ENCODE peak calls at places on chromosome 12, in nine cellular contexts. One of them, this sample, is unnamed.

GRCh38 chr12:89183985-89184435 is 168.3 kb downstream of the DUSP6 start:
- DNase-seq in NCI-H1436: no peak
- DNase-seq in stimulated activated effector memory CD8-positive, alpha-beta T cell treated with anti-CD3 and anti-CD28 coated beads, Interleukin-12 subunit alpha, Interleukin-12 subunit beta, amount 100 ng/mL, for 72 hours: no peak
- DNase-seq in A549: peak; percentile 45
- DNase-seq in nucleus accumbens: no peak
- DNase-seq in Right ventricle myocardium inferior: peak; percentile 54
- DNase-seq in activated T-cell treated with anti-CD3 and anti-CD28 coated beads for 1 hour: no peak
- DNase-seq in stimulated activated CD4-positive, alpha-beta T cell treated with anti-CD3 and anti-CD28 coated beads, Interleukin-4, amount 100 ng/mL, for 4 hours: no peak
- DNase-seq in fibroblast of the conjunctiva: peak; percentile 79
- DNase-seq in this sample: no peak

GRCh38 chr12:8689606-8690175 is 8.1 kb upstream of the RIMKLB start:
- DNase-seq in NCI-H1436: no peak
- DNase-seq in stimulated activated effector memory CD8-positive, alpha-beta T cell treated with anti-CD3 and anti-CD28 coated beads, Interleukin-12 subunit alpha, Interleukin-12 subunit beta, amount 100 ng/mL, for 72 hours: no peak
- DNase-seq in A549: no peak
- DNase-seq in nucleus accumbens: no peak
- DNase-seq in Right ventricle myocardium inferior: no peak
- DNase-seq in activated T-cell treated with anti-CD3 and anti-CD28 coated beads for 1 hour: no peak
- DNase-seq in stimulated activated CD4-positive, alpha-beta T cell treated with anti-CD3 and anti-CD28 coated beads, Interleukin-4, amount 100 ng/mL, for 4 hours: no peak
- DNase-seq in fibroblast of the conjunctiva: no peak
- DNase-seq in this sample: peak; percentile 23

GRCh38 chr12:19390208-19390607 is 49.1 kb upstream of the AEBP2 start:
- DNase-seq in NCI-H1436: no peak
- DNase-seq in stimulated activated effector memory CD8-positive, alpha-beta T cell treated with anti-CD3 and anti-CD28 coated beads, Interleukin-12 subunit alpha, Interleukin-12 subunit beta, amount 100 ng/mL, for 72 hours: no peak
- DNase-seq in A549: no peak
- DNase-seq in nucleus accumbens: no peak
- DNase-seq in Right ventricle myocardium inferior: no peak
- DNase-seq in activated T-cell treated with anti-CD3 and anti-CD28 coated beads for 1 hour: no peak
- DNase-seq in stimulated activated CD4-positive, alpha-beta T cell treated with anti-CD3 and anti-CD28 coated beads, Interleukin-4, amount 100 ng/mL, for 4 hours: no peak
- DNase-seq in fibroblast of the conjunctiva: no peak
- DNase-seq in this sample: no peak

GRCh38 chr12:6770094-6770493 is 2.2 kb upstream of the LAG3 start:
- DNase-seq in NCI-H1436: no peak
- DNase-seq in stimulated activated effector memory CD8-positive, alpha-beta T cell treated with anti-CD3 and anti-CD28 coated beads, Interleukin-12 subunit alpha, Interleukin-12 subunit beta, amount 100 ng/mL, for 72 hours: no peak
- DNase-seq in A549: no peak
- DNase-seq in nucleus accumbens: no peak
- DNase-seq in Right ventricle myocardium inferior: no peak
- DNase-seq in activated T-cell treated with anti-CD3 and anti-CD28 coated beads for 1 hour: no peak
- DNase-seq in stimulated activated CD4-positive, alpha-beta T cell treated with anti-CD3 and anti-CD28 coated beads, Interleukin-4, amount 100 ng/mL, for 4 hours: no peak
- DNase-seq in fibroblast of the conjunctiva: no peak
- DNase-seq in this sample: no peak

GRCh38 chr12:64008596-64008995 is 164.1 kb downstream of the SRGAP1 start:
- DNase-seq in NCI-H1436: no peak
- DNase-seq in stimulated activated effector memory CD8-positive, alpha-beta T cell treated with anti-CD3 and anti-CD28 coated beads, Interleukin-12 subunit alpha, Interleukin-12 subunit beta, amount 100 ng/mL, for 72 hours: no peak
- DNase-seq in A549: no peak
- DNase-seq in nucleus accumbens: no peak
- DNase-seq in Right ventricle myocardium inferior: no peak
- DNase-seq in activated T-cell treated with anti-CD3 and anti-CD28 coated beads for 1 hour: no peak
- DNase-seq in stimulated activated CD4-positive, alpha-beta T cell treated with anti-CD3 and anti-CD28 coated beads, Interleukin-4, amount 100 ng/mL, for 4 hours: no peak
- DNase-seq in fibroblast of the conjunctiva: no peak
- DNase-seq in this sample: no peak

GRCh38 chr12:32120419-32120818 is 13.8 kb downstream of the BICD1 start:
- DNase-seq in NCI-H1436: no peak
- DNase-seq in stimulated activated effector memory CD8-positive, alpha-beta T cell treated with anti-CD3 and anti-CD28 coated beads, Interleukin-12 subunit alpha, Interleukin-12 subunit beta, amount 100 ng/mL, for 72 hours: no peak
- DNase-seq in A549: no peak
- DNase-seq in nucleus accumbens: no peak
- DNase-seq in Right ventricle myocardium inferior: no peak
- DNase-seq in activated T-cell treated with anti-CD3 and anti-CD28 coated beads for 1 hour: no peak
- DNase-seq in stimulated activated CD4-positive, alpha-beta T cell treated with anti-CD3 and anti-CD28 coated beads, Interleukin-4, amount 100 ng/mL, for 4 hours: no peak
- DNase-seq in fibroblast of the conjunctiva: no peak
- DNase-seq in this sample: no peak

GRCh38 chr12:51631591-51631990 is 40.6 kb downstream of the SCN8A start:
- DNase-seq in NCI-H1436: no peak
- DNase-seq in stimulated activated effector memory CD8-positive, alpha-beta T cell treated with anti-CD3 and anti-CD28 coated beads, Interleukin-12 subunit alpha, Interleukin-12 subunit beta, amount 100 ng/mL, for 72 hours: no peak
- DNase-seq in A549: peak; percentile 53
- DNase-seq in nucleus accumbens: no peak
- DNase-seq in Right ventricle myocardium inferior: no peak
- DNase-seq in activated T-cell treated with anti-CD3 and anti-CD28 coated beads for 1 hour: no peak
- DNase-seq in stimulated activated CD4-positive, alpha-beta T cell treated with anti-CD3 and anti-CD28 coated beads, Interleukin-4, amount 100 ng/mL, for 4 hours: no peak
- DNase-seq in fibroblast of the conjunctiva: no peak
- DNase-seq in this sample: no peak

GRCh38 chr12:113094738-113095137 is 38.2 kb downstream of the DTX1 start:
- DNase-seq in NCI-H1436: no peak
- DNase-seq in stimulated activated effector memory CD8-positive, alpha-beta T cell treated with anti-CD3 and anti-CD28 coated beads, Interleukin-12 subunit alpha, Interleukin-12 subunit beta, amount 100 ng/mL, for 72 hours: no peak
- DNase-seq in A549: no peak
- DNase-seq in nucleus accumbens: no peak
- DNase-seq in Right ventricle myocardium inferior: no peak
- DNase-seq in activated T-cell treated with anti-CD3 and anti-CD28 coated beads for 1 hour: no peak
- DNase-seq in stimulated activated CD4-positive, alpha-beta T cell treated with anti-CD3 and anti-CD28 coated beads, Interleukin-4, amount 100 ng/mL, for 4 hours: no peak
- DNase-seq in fibroblast of the conjunctiva: no peak
- DNase-seq in this sample: no peak

GRCh38 chr12:11897923-11898322 is 172.8 kb upstream of the BCL2L14 start:
- DNase-seq in NCI-H1436: no peak
- DNase-seq in stimulated activated effector memory CD8-positive, alpha-beta T cell treated with anti-CD3 and anti-CD28 coated beads, Interleukin-12 subunit alpha, Interleukin-12 subunit beta, amount 100 ng/mL, for 72 hours: no peak
- DNase-seq in A549: no peak
- DNase-seq in nucleus accumbens: no peak
- DNase-seq in Right ventricle myocardium inferior: no peak
- DNase-seq in activated T-cell treated with anti-CD3 and anti-CD28 coated beads for 1 hour: no peak
- DNase-seq in stimulated activated CD4-positive, alpha-beta T cell treated with anti-CD3 and anti-CD28 coated beads, Interleukin-4, amount 100 ng/mL, for 4 hours: no peak
- DNase-seq in fibroblast of the conjunctiva: no peak
- DNase-seq in this sample: no peak

GRCh38 chr12:117036046-117036445 is 63.2 kb downstream of the TESC start:
- DNase-seq in NCI-H1436: peak; percentile 84
- DNase-seq in stimulated activated effector memory CD8-positive, alpha-beta T cell treated with anti-CD3 and anti-CD28 coated beads, Interleukin-12 subunit alpha, Interleukin-12 subunit beta, amount 100 ng/mL, for 72 hours: no peak
- DNase-seq in A549: no peak
- DNase-seq in nucleus accumbens: no peak
- DNase-seq in Right ventricle myocardium inferior: no peak
- DNase-seq in activated T-cell treated with anti-CD3 and anti-CD28 coated beads for 1 hour: no peak
- DNase-seq in stimulated activated CD4-positive, alpha-beta T cell treated with anti-CD3 and anti-CD28 coated beads, Interleukin-4, amount 100 ng/mL, for 4 hours: no peak
- DNase-seq in fibroblast of the conjunctiva: no peak
- DNase-seq in this sample: no peak